ENCODE peak calls at places on chromosomes 16 and 17, in nine cellular contexts. One of them, this sample, is unnamed.

GRCh38 chr17:75591722-75592302 is 4.2 kb downstream of the MYO15B start:
- DNase-seq in Caco-2: no peak
- DNase-seq in esophagus squamous epithelium: no peak
- DNase-seq in dorsolateral prefrontal cortex: no peak
- DNase-seq in lower leg skin: no peak
- DNase-seq in heart left ventricle: no peak
- DNase-seq in upper lobe of right lung: no peak
- DNase-seq in MM.1S: no peak
- DNase-seq in AG10803: no peak
- DNase-seq in this sample: no peak

GRCh38 chr17:2292100-2292499 is 11.5 kb downstream of the SMG6 start:
- DNase-seq in MM.1S: no peak
- DNase-seq in dorsolateral prefrontal cortex: no peak
- DNase-seq in lower leg skin: no peak
- DNase-seq in Caco-2: no peak
- DNase-seq in heart left ventricle: no peak
- DNase-seq in esophagus squamous epithelium: no peak
- DNase-seq in upper lobe of right lung: no peak
- DNase-seq in AG10803: peak; percentile 26
- DNase-seq in this sample: no peak

GRCh38 chr16:77739493-77739892 is 17.2 kb downstream of the NUDT7 start:
- DNase-seq in esophagus squamous epithelium: no peak
- DNase-seq in dorsolateral prefrontal cortex: no peak
- DNase-seq in heart left ventricle: no peak
- DNase-seq in upper lobe of right lung: no peak
- DNase-seq in Caco-2: no peak
- DNase-seq in lower leg skin: no peak
- DNase-seq in MM.1S: no peak
- DNase-seq in AG10803: no peak
- DNase-seq in this sample: no peak

GRCh38 chr17:57021226-57021940 is 43.5 kb downstream of the SCPEP1 start:
- DNase-seq in MM.1S: no peak
- DNase-seq in lower leg skin: no peak
- DNase-seq in upper lobe of right lung: peak; percentile 68
- DNase-seq in heart left ventricle: no peak
- DNase-seq in Caco-2: no peak
- DNase-seq in dorsolateral prefrontal cortex: no peak
- DNase-seq in AG10803: no peak
- DNase-seq in esophagus squamous epithelium: no peak
- DNase-seq in this sample: no peak

GRCh38 chr17:236641-237405 is 55.4 kb upstream of the DOC2B start:
- DNase-seq in Caco-2: peak; percentile 28
- DNase-seq in heart left ventricle: peak; percentile 3
- DNase-seq in upper lobe of right lung: peak; percentile 58
- DNase-seq in AG10803: no peak
- DNase-seq in lower leg skin: peak; percentile 73
- DNase-seq in MM.1S: no peak
- DNase-seq in esophagus squamous epithelium: no peak
- DNase-seq in dorsolateral prefrontal cortex: no peak
- DNase-seq in this sample: no peak

GRCh38 chr17:30021708-30022317 is 80.4 kb downstream of the EFCAB5 start:
- DNase-seq in Caco-2: no peak
- DNase-seq in AG10803: peak; percentile 47
- DNase-seq in lower leg skin: no peak
- DNase-seq in esophagus squamous epithelium: no peak
- DNase-seq in heart left ventricle: peak; percentile 9
- DNase-seq in upper lobe of right lung: no peak
- DNase-seq in dorsolateral prefrontal cortex: no peak
- DNase-seq in MM.1S: peak; percentile 62
- DNase-seq in this sample: peak; percentile 66

GRCh38 chr17:44152875-44153274 is 11.1 kb downstream of the HROB start:
- DNase-seq in lower leg skin: no peak
- DNase-seq in heart left ventricle: no peak
- DNase-seq in Caco-2: no peak
- DNase-seq in esophagus squamous epithelium: no peak
- DNase-seq in AG10803: no peak
- DNase-seq in upper lobe of right lung: no peak
- DNase-seq in MM.1S: no peak
- DNase-seq in dorsolateral prefrontal cortex: no peak
- DNase-seq in this sample: no peak

GRCh38 chr17:72107100-72107499 is 13.7 kb upstream of the SOX9 start:
- DNase-seq in esophagus squamous epithelium: no peak
- DNase-seq in Caco-2: no peak
- DNase-seq in MM.1S: no peak
- DNase-seq in dorsolateral prefrontal cortex: no peak
- DNase-seq in AG10803: no peak
- DNase-seq in lower leg skin: no peak
- DNase-seq in heart left ventricle: no peak
- DNase-seq in upper lobe of right lung: no peak
- DNase-seq in this sample: no peak

GRCh38 chr17:33045236-33045635 is 53.6 kb downstream of the SPACA3 start:
- DNase-seq in AG10803: no peak
- DNase-seq in lower leg skin: peak; percentile 17
- DNase-seq in upper lobe of right lung: no peak
- DNase-seq in heart left ventricle: no peak
- DNase-seq in esophagus squamous epithelium: no peak
- DNase-seq in MM.1S: no peak
- DNase-seq in Caco-2: no peak
- DNase-seq in dorsolateral prefrontal cortex: no peak
- DNase-seq in this sample: no peak

GRCh38 chr17:64382184-64382583 is 8.5 kb downstream of the PECAM1 start:
- DNase-seq in esophagus squamous epithelium: no peak
- DNase-seq in Caco-2: no peak
- DNase-seq in AG10803: no peak
- DNase-seq in dorsolateral prefrontal cortex: no peak
- DNase-seq in MM.1S: no peak
- DNase-seq in lower leg skin: no peak
- DNase-seq in upper lobe of right lung: peak; percentile 3
- DNase-seq in heart left ventricle: no peak
- DNase-seq in this sample: no peak

GRCh38 chr17:50813583-50813982 is 21.8 kb upstream of the WFIKKN2 start:
- DNase-seq in Caco-2: no peak
- DNase-seq in esophagus squamous epithelium: no peak
- DNase-seq in dorsolateral prefrontal cortex: no peak
- DNase-seq in MM.1S: no peak
- DNase-seq in AG10803: no peak
- DNase-seq in lower leg skin: no peak
- DNase-seq in upper lobe of right lung: no peak
- DNase-seq in heart left ventricle: no peak
- DNase-seq in this sample: no peak

GRCh38 chr17:38430316-38430715 is 2.1 kb downstream of the ARHGAP23 start:
- DNase-seq in esophagus squamous epithelium: no peak
- DNase-seq in upper lobe of right lung: no peak
- DNase-seq in lower leg skin: no peak
- DNase-seq in Caco-2: no peak
- DNase-seq in heart left ventricle: no peak
- DNase-seq in AG10803: peak; percentile 77
- DNase-seq in MM.1S: no peak
- DNase-seq in dorsolateral prefrontal cortex: no peak
- DNase-seq in this sample: no peak

GRCh38 chr17:38428150-38428642 is at the start of gene ARHGAP23:
- DNase-seq in MM.1S: peak; percentile 74
- DNase-seq in heart left ventricle: peak; percentile 78
- DNase-seq in Caco-2: no peak
- DNase-seq in AG10803: peak; percentile 76
- DNase-seq in lower leg skin: no peak
- DNase-seq in upper lobe of right lung: peak; percentile 85
- DNase-seq in dorsolateral prefrontal cortex: peak; percentile 71
- DNase-seq in esophagus squamous epithelium: no peak
- DNase-seq in this sample: peak; percentile 39

GRCh38 chr17:38430822-38431221 is 2.6 kb downstream of the ARHGAP23 start:
- DNase-seq in Caco-2: no peak
- DNase-seq in dorsolateral prefrontal cortex: no peak
- DNase-seq in MM.1S: no peak
- DNase-seq in AG10803: no peak
- DNase-seq in lower leg skin: no peak
- DNase-seq in heart left ventricle: no peak
- DNase-seq in esophagus squamous epithelium: no peak
- DNase-seq in upper lobe of right lung: no peak
- DNase-seq in this sample: no peak

GRCh38 chr17:38428643-38429371 is 543 bp downstream of the ARHGAP23 start:
- DNase-seq in heart left ventricle: peak; percentile 73
- DNase-seq in AG10803: peak; percentile 65
- DNase-seq in Caco-2: no peak
- DNase-seq in esophagus squamous epithelium: no peak
- DNase-seq in lower leg skin: peak; percentile 90
- DNase-seq in upper lobe of right lung: peak; percentile 76
- DNase-seq in MM.1S: peak; percentile 69
- DNase-seq in dorsolateral prefrontal cortex: peak; percentile 85
- DNase-seq in this sample: peak; percentile 20

DNA sequence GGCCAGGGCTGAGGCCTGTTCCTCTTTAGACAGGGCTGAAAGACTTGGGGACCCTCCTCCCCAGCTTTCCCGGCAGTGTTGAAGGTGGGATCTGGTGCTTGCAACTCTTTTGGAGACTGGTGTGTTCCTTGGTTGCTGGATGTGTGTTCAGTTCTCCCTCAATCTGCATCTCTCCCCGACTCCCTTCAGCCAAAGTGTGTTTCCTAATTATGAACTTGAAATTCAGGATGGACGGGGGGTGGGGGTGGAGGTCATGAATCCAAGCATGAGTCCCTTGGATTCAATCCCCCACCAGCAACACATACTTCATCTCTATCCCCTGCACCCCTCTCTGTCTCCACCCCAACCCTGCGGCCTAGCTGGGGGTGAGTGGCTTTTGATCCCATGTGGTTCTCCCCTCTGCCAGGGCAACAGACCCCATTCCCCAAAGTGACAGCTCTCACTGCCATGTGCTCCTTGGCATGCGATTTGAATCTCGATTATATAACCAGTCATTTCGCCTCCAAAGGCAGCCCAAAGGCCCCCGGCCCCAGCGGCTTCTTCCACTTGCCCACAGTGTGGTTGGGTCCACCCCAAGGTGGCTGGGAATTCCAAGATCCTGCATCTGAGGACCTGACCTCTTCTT is 1.3 kb downstream of the ARHGAP23 start:
- DNase-seq in Caco-2: no peak
- DNase-seq in heart left ventricle: no peak
- DNase-seq in MM.1S: no peak
- DNase-seq in lower leg skin: no peak
- DNase-seq in dorsolateral prefrontal cortex: no peak
- DNase-seq in AG10803: no peak
- DNase-seq in upper lobe of right lung: no peak
- DNase-seq in esophagus squamous epithelium: no peak
- DNase-seq in this sample: no peak
- H3K4me3 ChIP-seq in Caco-2: no peak overlapping the region
- H3K4me3 ChIP-seq in heart left ventricle: peak overlapping the region; percentile 98
- H3K4me3 ChIP-seq in MM.1S: peak overlapping the region; percentile 99
- H3K4me3 ChIP-seq in lower leg skin: no peak overlapping the region
- H3K4me3 ChIP-seq in dorsolateral prefrontal cortex: peak overlapping the region; percentile 82
- H3K4me3 ChIP-seq in AG10803: peak overlapping the region; percentile 63
- H3K4me3 ChIP-seq in upper lobe of right lung: peak overlapping the region; percentile 85
- H3K4me3 ChIP-seq in esophagus squamous epithelium: no peak overlapping the region
- H3K4me3 ChIP-seq in this sample: no peak overlapping the region

DNA sequence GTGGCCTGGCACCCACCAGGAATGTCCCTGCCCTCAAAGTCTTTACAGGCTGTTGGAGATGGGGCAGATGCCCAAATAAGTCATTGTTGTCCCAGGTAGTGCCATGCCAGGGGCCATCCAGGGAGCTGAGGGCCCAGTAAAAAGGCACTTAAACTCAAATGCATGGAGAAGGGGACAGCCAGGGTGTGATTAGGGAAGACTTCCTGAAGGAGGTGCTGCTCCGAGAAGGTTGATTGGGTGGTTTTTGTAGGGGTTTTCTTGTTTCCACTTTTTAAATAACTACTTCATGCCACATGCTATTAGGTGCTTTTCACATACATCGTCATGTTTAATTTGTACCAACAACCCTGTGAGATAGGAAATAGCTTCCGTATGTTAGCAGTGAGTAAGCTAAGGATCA is 66.9 kb downstream of the RAI1 start:
- DNase-seq in heart left ventricle: no peak
- DNase-seq in esophagus squamous epithelium: no peak
- DNase-seq in AG10803: no peak
- DNase-seq in lower leg skin: no peak
- DNase-seq in upper lobe of right lung: no peak
- DNase-seq in Caco-2: no peak
- DNase-seq in dorsolateral prefrontal cortex: no peak
- DNase-seq in MM.1S: no peak
- DNase-seq in this sample: peak; percentile 58
- TF ChIP-seq CTCF in heart left ventricle: no peak
- TF ChIP-seq CTCF in esophagus squamous epithelium: no peak
- TF ChIP-seq CTCF in AG10803: peak; percentile 20
- TF ChIP-seq CTCF in lower leg skin: no peak
- TF ChIP-seq CTCF in upper lobe of right lung: no peak
- TF ChIP-seq CTCF in Caco-2: no peak
- TF ChIP-seq CTCF in dorsolateral prefrontal cortex: no peak
- TF ChIP-seq CTCF in MM.1S: no peak
- TF ChIP-seq CTCF in this sample: peak; percentile 30

GRCh38 chr16:68737730-68738590 is 868 bp downstream of the CDH1 start:
- DNase-seq in dorsolateral prefrontal cortex: no peak
- DNase-seq in esophagus squamous epithelium: no peak
- DNase-seq in AG10803: no peak
- DNase-seq in upper lobe of right lung: peak; percentile 88
- DNase-seq in MM.1S: no peak
- DNase-seq in heart left ventricle: no peak
- DNase-seq in lower leg skin: no peak
- DNase-seq in Caco-2: peak; percentile 68
- DNase-seq in this sample: no peak
- H3K4me3 ChIP-seq in dorsolateral prefrontal cortex: peak overlapping the region; percentile 65
- H3K4me3 ChIP-seq in esophagus squamous epithelium: peak overlapping the region; percentile 79
- H3K4me3 ChIP-seq in AG10803: no peak overlapping the region
- H3K4me3 ChIP-seq in upper lobe of right lung: peak overlapping the region; percentile 39
- H3K4me3 ChIP-seq in MM.1S: no peak overlapping the region
- H3K4me3 ChIP-seq in heart left ventricle: peak overlapping the region; percentile 15
- H3K4me3 ChIP-seq in lower leg skin: peak overlapping the region; percentile 40
- H3K4me3 ChIP-seq in Caco-2: peak overlapping the region; percentile 99
- H3K4me3 ChIP-seq in this sample: peak overlapping the region; percentile 37

GRCh38 chr16:30006659-30007377 is 4.0 kb downstream of the DOC2A start:
- DNase-seq in heart left ventricle: no peak
- DNase-seq in MM.1S: no peak
- DNase-seq in lower leg skin: no peak
- DNase-seq in esophagus squamous epithelium: no peak
- DNase-seq in upper lobe of right lung: no peak
- DNase-seq in Caco-2: no peak
- DNase-seq in AG10803: no peak
- DNase-seq in dorsolateral prefrontal cortex: no peak
- DNase-seq in this sample: no peak

GRCh38 chr16:30006095-30006473 is 4.7 kb downstream of the DOC2A start:
- DNase-seq in dorsolateral prefrontal cortex: no peak
- DNase-seq in upper lobe of right lung: no peak
- DNase-seq in heart left ventricle: no peak
- DNase-seq in AG10803: no peak
- DNase-seq in Caco-2: no peak
- DNase-seq in esophagus squamous epithelium: no peak
- DNase-seq in MM.1S: no peak
- DNase-seq in lower leg skin: no peak
- DNase-seq in this sample: no peak

GRCh38 chr16:30004424-30004776 is 6.4 kb downstream of the DOC2A start:
- DNase-seq in esophagus squamous epithelium: no peak
- DNase-seq in Caco-2: no peak
- DNase-seq in lower leg skin: no peak
- DNase-seq in MM.1S: no peak
- DNase-seq in dorsolateral prefrontal cortex: no peak
- DNase-seq in upper lobe of right lung: no peak
- DNase-seq in AG10803: no peak
- DNase-seq in heart left ventricle: no peak
- DNase-seq in this sample: no peak

GRCh38 chr16:30004811-30005242 is 6.0 kb downstream of the DOC2A start:
- DNase-seq in Caco-2: no peak
- DNase-seq in upper lobe of right lung: peak; percentile 80
- DNase-seq in lower leg skin: no peak
- DNase-seq in MM.1S: no peak
- DNase-seq in heart left ventricle: no peak
- DNase-seq in AG10803: no peak
- DNase-seq in dorsolateral prefrontal cortex: no peak
- DNase-seq in esophagus squamous epithelium: no peak
- DNase-seq in this sample: no peak

GRCh38 chr16:30005341-30006094 is 5.3 kb downstream of the DOC2A start:
- DNase-seq in dorsolateral prefrontal cortex: no peak
- DNase-seq in MM.1S: peak; percentile 45
- DNase-seq in lower leg skin: no peak
- DNase-seq in AG10803: peak; percentile 51
- DNase-seq in heart left ventricle: no peak
- DNase-seq in upper lobe of right lung: no peak
- DNase-seq in Caco-2: no peak
- DNase-seq in esophagus squamous epithelium: no peak
- DNase-seq in this sample: peak; percentile 53
- TF ChIP-seq CTCF in dorsolateral prefrontal cortex: peak; percentile 77
- TF ChIP-seq CTCF in MM.1S: peak; percentile 76
- TF ChIP-seq CTCF in lower leg skin: no peak
- TF ChIP-seq CTCF in AG10803: peak; percentile 85
- TF ChIP-seq CTCF in heart left ventricle: peak; percentile 85
- TF ChIP-seq CTCF in upper lobe of right lung: peak; percentile 85
- TF ChIP-seq CTCF in Caco-2: peak; percentile 75
- TF ChIP-seq CTCF in esophagus squamous epithelium: peak; percentile 75
- TF ChIP-seq CTCF in this sample: peak; percentile 69